ENCODE peak calls at places on chromosomes 7 and 10, in four cellular contexts. X, B, C and V are unnamed samples.

GRCh38 chr10:78655941-78656340 is 412.8 kb upstream of the ZMIZ1 start:
- DNase-seq in X (peak; percentile 43), C (no peak), B (no peak), V (no peak)

GRCh38 chr10:103678104-103678526 is 177.3 kb downstream of the SH3PXD2A start:
- DNase-seq in X (peak; percentile 100), B (peak; percentile 84), C (no peak), V (peak; percentile 94)

GRCh38 chr10:1498746-1499343 is 238.5 kb downstream of the ADARB2 start:
- DNase-seq in X (no peak), C (no peak), B (no peak), V (no peak)

GRCh38 chr7:118590107-118590506 is 365.6 kb downstream of the ANKRD7 start:
- DNase-seq in X (no peak), C (no peak), B (no peak), V (no peak)

GRCh38 chr7:78528964-78529363 is 730.4 kb downstream of the PHTF2 start:
- DNase-seq in C (no peak), B (no peak), X (peak; percentile 4), V (no peak)

GRCh38 chr10:74585231-74586087 is 240.9 kb upstream of the KAT6B start:
- DNase-seq in C (no peak), X (peak; percentile 0), B (peak; percentile 96), V (peak; percentile 41)

GRCh38 chr10:102476466-102477141 is 25.3 kb upstream of the C10orf95 start:
- DNase-seq in X (no peak), B (no peak), C (no peak), V (no peak)

GRCh38 chr7:106521115-106521514 is 139.8 kb downstream of the CCDC71L start:
- DNase-seq in C (no peak), X (no peak), B (no peak), V (no peak)

GRCh38 chr7:88361357-88361756 is 54.7 kb upstream of the STEAP4 start:
- DNase-seq in X (no peak), B (no peak), C (no peak), V (no peak)

GRCh38 chr10:51367120-51367519 is 292.8 kb downstream of the PRKG1 start:
- DNase-seq in B (no peak), C (no peak), X (no peak), V (no peak)

GRCh38 chr10:77043364-77043763 is 594.2 kb downstream of the KCNMA1 start:
- DNase-seq in C (no peak), B (no peak), X (peak; percentile 44), V (no peak)

GRCh38 chr10:97920865-97921264 is 71.2 kb downstream of the GOLGA7B start:
- DNase-seq in C (no peak), X (no peak), B (no peak), V (no peak)

GRCh38 chr10:108254089-108254488 is 1089.6 kb upstream of the SORCS1 start:
- DNase-seq in X (no peak), C (no peak), B (no peak), V (no peak)

GRCh38 chr7:141483044-141483443 is 68.2 kb upstream of the AGK start:
- DNase-seq in B (no peak), C (no peak), X (no peak), V (no peak)

GRCh38 chr10:30587522-30588031 is 42.0 kb downstream of the LYZL2 start:
- DNase-seq in C (no peak), X (no peak), B (peak; percentile 79), V (no peak)

GRCh38 chr7:3517344-3517743 is 216.3 kb downstream of the SDK1 start:
- DNase-seq in B (no peak), C (no peak), X (no peak), V (no peak)

GRCh38 chr7:26284995-26285632 is 6.5 kb upstream of the SNX10 start:
- DNase-seq in X (no peak), B (no peak), C (no peak), V (peak; percentile 42)

GRCh38 chr10:112565434-112566053 is 118.5 kb downstream of the VTI1A start:
- DNase-seq in C (peak; percentile 47), X (peak; percentile 72), B (no peak), V (peak; percentile 60)

GRCh38 chr10:23171232-23171876 is 20.8 kb upstream of the PTF1A start:
- DNase-seq in C (peak; percentile 14), X (peak; percentile 32), B (no peak), V (no peak)

GRCh38 chr10:10967029-10967428 is 50.6 kb upstream of the CELF2 start:
- DNase-seq in X (no peak), C (no peak), B (no peak), V (no peak)

GRCh38 chr7:84204655-84205054 is 10.1 kb upstream of the SEMA3A start:
- DNase-seq in C (no peak), X (peak; percentile 88), B (no peak), V (no peak)

GRCh38 chr10:121152033-121152432 is 300.9 kb downstream of the WDR11 start:
- DNase-seq in C (no peak), X (no peak), B (no peak), V (no peak)

GRCh38 chr10:43871004-43871439 is 222.3 kb upstream of the ZNF32 start:
- DNase-seq in B (no peak), X (no peak), C (no peak), V (no peak)

GRCh38 chr10:99395750-99396445 is 34.5 kb downstream of the GOT1 start:
- DNase-seq in B (no peak), C (no peak), X (peak; percentile 83), V (no peak)

GRCh38 chr10:7874864-7875263 is 56.6 kb downstream of the TAF3 start:
- DNase-seq in X (no peak), C (no peak), B (no peak), V (no peak)

GRCh38 chr7:36916619-36917018 is 192.3 kb upstream of the AOAH start:
- DNase-seq in B (no peak), C (no peak), X (no peak), V (no peak)

GRCh38 chr7:101104799-101105198 is 19.5 kb downstream of the TRIM56 start:
- DNase-seq in X (peak; percentile 47), C (no peak), B (no peak), V (no peak)

GRCh38 chr10:14564268-14564744 is 210.4 kb downstream of the FAM107B start:
- DNase-seq in C (no peak), X (no peak), B (no peak), V (no peak)

GRCh38 chr7:50721661-50722259 is 60.9 kb downstream of the GRB10 start:
- DNase-seq in B (no peak), X (no peak), C (no peak), V (no peak)

GRCh38 chr7:44284881-44285541 is 40.4 kb downstream of the CAMK2B start:
- DNase-seq in X (no peak), C (no peak), B (no peak), V (peak; percentile 60)

GRCh38 chr7:139682136-139683013 is 95.4 kb downstream of the HIPK2 start:
- DNase-seq in X (peak; percentile 92), B (no peak), C (peak; percentile 41), V (no peak)
- TF ChIP-seq RCOR1 in X (no peak), B (no peak), C (no peak), V (no peak)

DNA sequence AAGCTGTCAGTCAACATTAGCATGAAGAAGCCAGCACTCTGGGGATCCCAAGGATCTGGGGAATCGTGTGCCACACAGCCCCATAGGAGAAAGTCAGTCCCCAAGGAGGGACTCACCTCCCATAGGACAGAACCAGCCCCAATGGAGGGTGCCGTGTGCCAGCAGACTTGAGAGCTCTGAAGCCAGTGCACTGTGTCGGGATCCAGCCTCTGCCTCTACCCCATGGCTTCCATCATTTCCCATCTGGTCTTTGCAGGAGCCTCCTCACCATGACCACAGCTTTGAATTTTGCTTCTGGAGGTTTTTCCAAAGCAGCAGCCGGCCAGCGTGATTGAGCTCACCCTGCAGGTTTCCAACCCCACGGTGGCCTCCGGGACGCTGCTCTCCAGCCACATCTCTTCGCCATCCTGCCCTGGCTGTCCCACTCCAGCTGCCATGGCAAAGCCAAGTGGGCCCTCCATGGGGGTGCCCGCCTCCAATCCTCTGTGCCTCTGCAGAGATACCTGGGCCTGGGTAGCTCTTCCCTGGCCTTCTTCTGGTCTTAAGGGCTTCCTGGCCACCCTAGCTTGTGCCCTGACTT is 171.9 kb upstream of the SHH start:
- DNase-seq in X (no peak), B (no peak), C (no peak), V (no peak)
- TF ChIP-seq RCOR1 in X (no peak), B (no peak), C (no peak), V (no peak)

DNA sequence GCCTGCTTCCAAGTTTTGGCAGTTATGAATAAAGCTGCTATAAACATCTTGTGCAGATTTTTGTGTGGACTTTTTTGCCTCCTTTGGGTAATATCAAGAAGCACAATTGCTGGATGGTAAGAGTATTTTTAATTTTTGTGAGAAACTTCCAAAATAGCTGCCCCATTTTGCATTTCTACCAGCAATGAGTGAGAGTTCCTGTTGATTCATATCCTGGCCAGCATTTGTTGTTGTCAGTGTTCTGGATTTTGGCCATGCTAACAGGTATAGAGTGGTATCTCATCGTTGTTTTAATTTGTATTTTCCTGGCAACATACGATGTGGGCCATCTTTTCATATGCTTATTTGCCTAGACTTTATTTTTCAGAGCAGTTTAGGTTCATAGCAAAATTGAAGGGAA is 53.9 kb downstream of the BTAF1 start:
- DNase-seq in X (no peak), C (no peak), B (no peak), V (no peak)
- TF ChIP-seq RCOR1 in X (no peak), C (no peak), B (no peak), V (no peak)

GRCh38 chr10:131211965-131212619 is 99.4 kb downstream of the TCERG1L start:
- DNase-seq in X (no peak), C (no peak), B (no peak), V (no peak)
- TF ChIP-seq RCOR1 in X (no peak), C (no peak), B (no peak), V (no peak)

DNA sequence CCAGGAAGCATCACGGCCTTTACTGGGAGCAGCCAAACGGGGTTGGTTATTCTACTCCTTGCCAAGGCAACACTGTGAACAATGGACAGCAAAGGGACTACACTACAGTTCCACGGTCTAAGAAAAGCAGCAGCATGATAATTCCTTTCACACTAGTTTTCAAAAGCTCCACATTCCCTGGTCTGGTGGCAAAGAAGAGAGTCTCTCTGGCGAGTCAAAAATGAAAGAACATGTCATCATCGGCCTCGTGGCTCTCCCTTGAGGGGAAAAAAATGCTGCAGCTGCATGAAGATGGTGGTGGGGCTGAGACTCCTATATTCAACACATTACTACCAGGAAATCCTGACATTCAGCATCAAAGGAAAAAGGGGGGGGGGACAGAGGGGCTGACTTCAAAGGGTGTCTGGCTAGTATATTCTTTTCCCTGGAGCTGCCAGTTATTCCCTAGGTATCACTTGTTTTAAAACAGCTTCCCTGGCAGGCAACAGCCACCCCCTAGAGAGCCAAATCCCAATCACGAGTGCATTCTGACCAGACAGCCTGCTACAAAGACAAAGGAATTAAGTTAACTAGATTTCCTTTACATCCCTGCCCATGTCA is 49.1 kb downstream of the SLC37A3 start:
- DNase-seq in C (no peak), X (peak; percentile 20), B (no peak), V (peak; percentile 42)
- TF ChIP-seq RCOR1 in C (no peak), X (no peak), B (no peak), V (no peak)